ENCODE peak calls at places on chromosomes 11 and 22, in four cellular contexts. P is naive thymus-derived CD8-positive, alpha-beta T cell; S is iPS-NIHi11; N is EL. W is an unnamed sample.

GRCh38 chr22:20244744-20245576 is 23.2 kb downstream of the RTN4R start:
- DNase-seq in P (peak; percentile 92), N (no peak), S (no peak), W (no peak)

GRCh38 chr11:61756452-61757212 is 4.2 kb downstream of the MYRF start:
- DNase-seq in N (peak; percentile 82), P (no peak), S (no peak), W (no peak)

GRCh38 chr22:25282346-25282670 is 62.9 kb downstream of the CRYBB2 start:
- DNase-seq in N (no peak), S (no peak), P (no peak), W (peak; percentile 6)

GRCh38 chr22:31923166-31923565 is 21.2 kb upstream of the YWHAH start:
- DNase-seq in S (no peak), N (no peak), P (no peak), W (no peak)

GRCh38 chr22:49491221-49491635 is 336.4 kb downstream of the BRD1 start:
- DNase-seq in P (no peak), N (no peak), S (no peak), W (no peak)

GRCh38 chr11:119573858-119574257 is 150.9 kb upstream of the THY1 start:
- DNase-seq in N (no peak), S (no peak), P (no peak), W (no peak)

GRCh38 chr11:5036671-5037070 is 9.7 kb upstream of the OR52J3 start:
- DNase-seq in N (no peak), S (no peak), P (no peak), W (no peak)

GRCh38 chr22:25741692-25742626 is at the start of gene MYO18B:
- DNase-seq in N (no peak), P (no peak), S (no peak), W (no peak)

GRCh38 chr22:50027639-50028537 is 15.3 kb upstream of the IL17REL start:
- DNase-seq in P (no peak), S (peak; percentile 10), N (no peak), W (peak; percentile 10)

GRCh38 chr11:44097821-44098220 is 2.3 kb downstream of the EXT2 start:
- DNase-seq in P (no peak), N (no peak), S (no peak), W (no peak)

GRCh38 chr11:130528862-130529261 is 80.4 kb downstream of the ADAMTS15 start:
- DNase-seq in N (no peak), P (no peak), S (no peak), W (no peak)

GRCh38 chr11:28011813-28012212 is 96.1 kb downstream of the KIF18A start:
- DNase-seq in N (no peak), S (no peak), P (no peak), W (no peak)

W was measured in GM03348.